ENCODE peak calls at places on chromosomes 5 and 9, in five cellular contexts. A is SW 1271, E is transverse colon, L is amniotic stem cell, S is renal cortical epithelial cell. G is an unnamed sample.

GRCh38 chr5:38189031-38189632 is 69.2 kb upstream of the EGFLAM start:
- DNase-seq in L (no peak), A (no peak), E (no peak), S (no peak), G (no peak)

GRCh38 chr9:37262410-37262809 is 142.0 kb downstream of the ZCCHC7 start:
- DNase-seq in L (no peak), S (peak), A (peak), E (no peak), G (peak)

GRCh38 chr5:57675236-57675635 is 192.6 kb upstream of the ACTBL2 start:
- DNase-seq in A (no peak), L (no peak), S (peak), E (no peak), G (no peak)

GRCh38 chr5:34501033-34501432 is 155.1 kb upstream of the RAI14 start:
- DNase-seq in A (no peak), E (no peak), S (no peak), L (no peak), G (no peak)

GRCh38 chr9:13396418-13396817 is 116.9 kb upstream of the MPDZ start:
- DNase-seq in L (no peak), S (no peak), A (no peak), E (no peak), G (no peak)

GRCh38 chr9:131276107-131276888 is at the start of gene FAM78A:
- DNase-seq in L (no peak), E (peak), S (no peak), A (no peak), G (peak)

GRCh38 chr5:158463188-158463587 is 604.2 kb upstream of the CLINT1 start:
- DNase-seq in L (no peak), S (no peak), A (no peak), E (no peak), G (peak)

GRCh38 chr5:81286059-81286617 is 15.2 kb upstream of the ZCCHC9 start:
- DNase-seq in E (no peak), S (no peak), L (no peak), A (no peak), G (peak)

GRCh38 chr5:127002390-127002789 is 28.0 kb downstream of the MARCHF3 start:
- DNase-seq in L (no peak), S (no peak), A (peak), E (no peak), G (no peak)

GRCh38 chr5:72436796-72437471 is 70.3 kb downstream of the ZNF366 start:
- DNase-seq in L (no peak), E (no peak), A (no peak), S (no peak), G (no peak)